ENCODE peak calls at places on chromosomes 1 and 21, in five cellular contexts. J is amniotic stem cell, Q is Calu3, S is amygdala, I is GM10248. R is an unnamed sample.

GRCh38 chr1:200075522-200075921 is 48.0 kb downstream of the NR5A2 start:
- DNase-seq in Q (no peak), J (no peak), S (no peak), I (no peak), R (no peak)

GRCh38 chr1:46114925-46115603 is 17.4 kb downstream of the PIK3R3 start:
- DNase-seq in J (no peak), I (no peak), S (no peak), Q (no peak), R (no peak)

GRCh38 chr21:36773111-36773510 is 74.2 kb downstream of the SIM2 start:
- DNase-seq in S (peak), J (peak), I (no peak), Q (peak), R (no peak)

GRCh38 chr1:230919201-230919600 is 50.9 kb upstream of the C1orf198 start:
- DNase-seq in S (no peak), I (no peak), Q (no peak), J (no peak), R (no peak)

GRCh38 chr21:33031562-33031961 is 5.8 kb downstream of the OLIG2 start:
- DNase-seq in Q (no peak), I (no peak), J (no peak), S (no peak), R (no peak)

GRCh38 chr1:118075116-118075515 is 109.9 kb downstream of the SPAG17 start:
- DNase-seq in J (no peak), Q (no peak), S (no peak), I (no peak), R (no peak)

GRCh38 chr1:34529935-34530859 is 224.7 kb upstream of the GJB5 start:
- DNase-seq in I (peak), Q (no peak), S (no peak), J (no peak), R (no peak)

GRCh38 chr1:229111703-229112319 is 159.1 kb upstream of the RAB4A start:
- DNase-seq in I (no peak), Q (no peak), S (no peak), J (no peak), R (no peak)

GRCh38 chr1:112464501-112464900 is 44.3 kb upstream of the WNT2B start:
- DNase-seq in I (no peak), S (no peak), Q (peak), J (no peak), R (no peak)

GRCh38 chr1:27951396-27951795 is 8.4 kb upstream of the XKR8 start:
- DNase-seq in S (no peak), Q (no peak), I (no peak), J (no peak), R (no peak)

GRCh38 chr1:19338323-19338762 is 26.2 kb downstream of the SLC66A1 start:
- DNase-seq in S (no peak), J (no peak), I (no peak), Q (no peak), R (peak)

GRCh38 chr1:186225089-186225488 is 150.0 kb downstream of the TPR start:
- DNase-seq in I (no peak), S (no peak), Q (no peak), J (no peak), R (no peak)

GRCh38 chr1:212260557-212261342 is 24.5 kb upstream of the PPP2R5A start:
- DNase-seq in J (no peak), I (no peak), S (no peak), Q (peak), R (no peak)

GRCh38 chr1:53331446-53332187 is 3.7 kb upstream of the LRP8 start:
- DNase-seq in I (no peak), Q (no peak), S (no peak), J (no peak), R (no peak)

GRCh38 chr1:17587693-17588047 is 48.2 kb downstream of the ARHGEF10L start:
- DNase-seq in I (no peak), S (no peak), Q (no peak), J (no peak), R (no peak)

GRCh38 chr1:114330451-114330983 is 176.8 kb upstream of the SYT6 start:
- DNase-seq in S (no peak), Q (no peak), J (no peak), I (no peak), R (no peak)

GRCh38 chr1:23791434-23792047 is 596 bp downstream of the LYPLA2 start:
- DNase-seq in S (no peak), Q (no peak), J (no peak), I (peak), R (no peak)

GRCh38 chr1:11045428-11046269 is 1.4 kb downstream of the MASP2 start:
- DNase-seq in J (no peak), S (no peak), Q (no peak), I (no peak), R (no peak)

GRCh38 chr1:29180497-29181412 is 945 bp downstream of the SRSF4 start:
- DNase-seq in S (no peak), I (peak), Q (no peak), J (no peak), R (no peak)

GRCh38 chr1:145961109-145961424 is 3.2 kb upstream of the LIX1L start:
- DNase-seq in J (no peak), I (no peak), S (no peak), Q (no peak), R (no peak)

GRCh38 chr1:174451408-174451807 is 3.6 kb downstream of the GPR52 start:
- DNase-seq in J (no peak), Q (no peak), I (no peak), S (no peak), R (no peak)

GRCh38 chr21:37684115-37684493 is 232.2 kb downstream of the KCNJ6 start:
- DNase-seq in S (no peak), J (no peak), I (no peak), Q (no peak), R (no peak)

GRCh38 chr1:58927026-58927721 is 143.3 kb upstream of the JUN start:
- DNase-seq in J (no peak), I (no peak), S (no peak), Q (no peak), R (no peak)

GRCh38 chr1:185560760-185561159 is 173.4 kb upstream of the HMCN1 start:
- DNase-seq in Q (no peak), S (no peak), J (no peak), I (no peak), R (no peak)

GRCh38 chr1:43007377-43008105 is 48.9 kb upstream of the SLC2A1 start:
- DNase-seq in J (no peak), I (no peak), S (no peak), Q (peak), R (no peak)

GRCh38 chr1:38672692-38673091 is 186.9 kb downstream of the RRAGC start:
- DNase-seq in J (no peak), Q (no peak), S (no peak), I (no peak), R (no peak)

GRCh38 chr1:8427493-8427892 is 109.6 kb downstream of the SLC45A1 start:
- DNase-seq in Q (no peak), S (no peak), J (no peak), I (peak), R (no peak)

GRCh38 chr1:71196685-71197084 is 115.8 kb upstream of the ZRANB2 start:
- DNase-seq in Q (no peak), I (no peak), J (peak), S (no peak), R (no peak)

GRCh38 chr1:74771913-74772515 is 39.1 kb downstream of the TYW3 start:
- DNase-seq in S (no peak), J (peak), I (peak), Q (peak), R (no peak)

GRCh38 chr1:200707116-200707515 is 31.6 kb upstream of the CAMSAP2 start:
- DNase-seq in J (no peak), Q (no peak), S (no peak), I (no peak), R (no peak)

GRCh38 chr1:191882870-191883269 is 275.4 kb upstream of the RGS18 start:
- DNase-seq in Q (no peak), I (no peak), J (no peak), S (no peak), R (no peak)

GRCh38 chr1:150970818-150971582 is 3.6 kb downstream of the CERS2 start:
- DNase-seq in Q (peak), J (no peak), I (no peak), S (peak), R (peak)

GRCh38 chr21:38211321-38211720 is 45.5 kb upstream of the KCNJ15 start:
- DNase-seq in S (no peak), I (no peak), J (no peak), Q (no peak), R (no peak)

GRCh38 chr1:44557756-44558155 is 116.5 kb downstream of the TMEM53 start:
- DNase-seq in S (no peak), Q (peak), J (no peak), I (no peak), R (no peak)

GRCh38 chr1:7633521-7634245 is 137.4 kb upstream of the VAMP3 start:
- DNase-seq in S (no peak), J (no peak), Q (no peak), I (no peak), R (no peak)

GRCh38 chr1:11951901-11952300 is 17.4 kb downstream of the PLOD1 start:
- DNase-seq in Q (no peak), J (no peak), S (no peak), I (no peak), R (no peak)

GRCh38 chr1:50271337-50271736 is 151.9 kb downstream of the DMRTA2 start:
- DNase-seq in Q (no peak), S (no peak), I (no peak), J (no peak), R (no peak)

GRCh38 chr1:84259376-84259775 is 42.1 kb upstream of the SAMD13 start:
- DNase-seq in J (no peak), I (no peak), S (no peak), Q (no peak), R (no peak)